ENCODE peak calls at places on chromosome 13, in seven cellular contexts. U is IMR-90, R is neuronal stem cell, I is mesenchymal stem cell, M is mesendoderm, Z is H9, P is trophoblast cell. L is an unnamed sample.

GRCh38 chr13:18714889-18715288 is 466.7 kb downstream of the TUBA3C start:
- DNase-seq in Z (no peak), M (no peak), U (no peak), I (no peak), P (no peak), R (no peak), L (no peak)

GRCh38 chr13:29654807-29655547 is 59.5 kb upstream of the SLC7A1 start:
- DNase-seq in M (no peak), I (no peak), U (peak; percentile 86), P (no peak), Z (no peak), R (no peak), L (no peak)

GRCh38 chr13:39370554-39370953 is 232.4 kb downstream of the LHFPL6 start:
- DNase-seq in R (no peak), I (peak; percentile 46), P (peak; percentile 57), M (no peak), Z (no peak), U (peak; percentile 40), L (no peak)

GRCh38 chr13:41512441-41512840 is 55.1 kb downstream of the RGCC start:
- DNase-seq in R (no peak), Z (no peak), I (no peak), P (no peak), U (no peak), M (no peak), L (no peak)

GRCh38 chr13:65133094-65133493 is 2097.0 kb downstream of the PCDH9 start:
- DNase-seq in P (peak; percentile 2), M (peak; percentile 48), I (peak; percentile 8), U (no peak), Z (peak; percentile 62), R (no peak), L (peak; percentile 13)

GRCh38 chr13:111325146-111325890 is 4.9 kb downstream of the TEX29 start:
- DNase-seq in R (no peak), U (no peak), Z (peak; percentile 23), M (no peak), P (no peak), I (no peak), L (no peak)

GRCh38 chr13:86946734-86947133 is 724.4 kb upstream of the SLITRK5 start:
- DNase-seq in Z (no peak), U (no peak), R (no peak), P (no peak), I (no peak), M (peak; percentile 60), L (no peak)

GRCh38 chr13:32476021-32476731 is 48.2 kb upstream of the N4BP2L1 start:
- DNase-seq in P (peak; percentile 77), U (no peak), M (no peak), I (no peak), Z (no peak), R (no peak), L (no peak)

GRCh38 chr13:23020246-23020843 is 160.4 kb upstream of the SGCG start:
- DNase-seq in Z (peak; percentile 58), M (peak; percentile 85), P (peak; percentile 80), U (peak; percentile 57), I (peak; percentile 40), R (peak; percentile 64), L (no peak)

GRCh38 chr13:26476111-26476743 is 81.3 kb upstream of the WASF3 start:
- DNase-seq in I (peak; percentile 56), M (peak; percentile 98), P (peak; percentile 94), R (no peak), Z (peak; percentile 84), U (peak; percentile 50), L (peak; percentile 47)

GRCh38 chr13:99355267-99356215 is 48.3 kb upstream of the GPR183 start:
- DNase-seq in P (peak; percentile 89), R (no peak), U (no peak), M (no peak), Z (no peak), I (no peak), L (no peak)

GRCh38 chr13:113620036-113620435 is 35.5 kb downstream of the TFDP1 start:
- DNase-seq in U (no peak), Z (no peak), M (no peak), I (no peak), P (no peak), R (no peak), L (no peak)

GRCh38 chr13:21061077-21061945 is at the start of gene LATS2:
- DNase-seq in U (peak; percentile 94), R (peak; percentile 94), I (peak; percentile 94), Z (peak; percentile 96), P (peak; percentile 98), M (peak; percentile 97), L (peak; percentile 96)

GRCh38 chr13:42864952-42865634 is 83.7 kb downstream of the FAM216B start:
- DNase-seq in U (no peak), Z (no peak), I (peak; percentile 3), M (no peak), P (no peak), R (no peak), L (no peak)

GRCh38 chr13:42855416-42855815 is 74.0 kb downstream of the FAM216B start:
- DNase-seq in R (no peak), U (no peak), Z (no peak), M (no peak), I (no peak), P (no peak), L (no peak)

GRCh38 chr13:42860485-42860884 is 79.1 kb downstream of the FAM216B start:
- DNase-seq in I (no peak), Z (no peak), R (no peak), P (no peak), U (no peak), M (no peak), L (no peak)

GRCh38 chr13:42865703-42866102 is 84.3 kb downstream of the FAM216B start:
- DNase-seq in M (no peak), R (no peak), P (no peak), I (peak; percentile 27), Z (peak; percentile 49), U (peak; percentile 42), L (no peak)

GRCh38 chr13:42859760-42860159 is 78.4 kb downstream of the FAM216B start:
- DNase-seq in I (no peak), U (no peak), M (no peak), P (no peak), Z (no peak), R (no peak), L (no peak)
- H3K18ac ChIP-seq in I (no peak overlapping the region), U (no peak overlapping the region), M (no peak overlapping the region), P (no peak overlapping the region), Z (no peak overlapping the region), R (no peak overlapping the region), L (no peak overlapping the region)

DNA sequence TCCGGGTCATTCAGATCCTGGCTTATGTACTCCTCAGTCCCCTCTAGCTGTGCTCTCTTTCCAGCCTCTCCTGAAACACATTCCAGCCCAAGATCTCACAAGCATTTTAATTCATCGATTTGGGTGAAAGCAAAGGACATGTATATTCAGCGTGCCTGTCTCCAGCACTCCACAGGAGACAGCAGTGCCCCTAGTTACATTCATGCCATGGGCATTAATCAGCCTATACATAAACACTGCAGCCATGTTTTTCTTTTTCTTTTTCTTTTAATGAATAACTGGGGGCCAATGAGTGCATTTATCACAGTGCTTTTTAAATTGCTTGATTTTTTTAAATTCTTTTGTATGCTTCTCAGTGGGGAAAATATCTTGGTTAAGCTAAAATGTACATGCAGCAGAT is 199.1 kb downstream of the DCT start:
- DNase-seq in R (no peak), U (peak; percentile 36), I (peak; percentile 8), Z (no peak), P (no peak), M (no peak), L (no peak)
- H3K18ac ChIP-seq in R (no peak overlapping the region), U (no peak overlapping the region), I (no peak overlapping the region), Z (no peak overlapping the region), P (no peak overlapping the region), M (no peak overlapping the region), L (no peak overlapping the region)

GRCh38 chr13:44283598-44283997 is 90.0 kb upstream of the SERP2 start:
- DNase-seq in U (no peak), I (no peak), M (peak; percentile 50), R (no peak), P (no peak), Z (no peak), L (no peak)
- H3K18ac ChIP-seq in U (no peak overlapping the region), I (no peak overlapping the region), M (no peak overlapping the region), R (no peak overlapping the region), P (no peak overlapping the region), Z (no peak overlapping the region), L (no peak overlapping the region)

GRCh38 chr13:108903613-108904012 is 274.2 kb downstream of the MYO16 start:
- DNase-seq in M (no peak), I (no peak), R (no peak), Z (no peak), P (no peak), U (no peak), L (no peak)
- H3K18ac ChIP-seq in M (no peak overlapping the region), I (no peak overlapping the region), R (no peak overlapping the region), Z (no peak overlapping the region), P (no peak overlapping the region), U (no peak overlapping the region), L (no peak overlapping the region)

GRCh38 chr13:70795484-70795883 is 687.2 kb upstream of the KLHL1 start:
- DNase-seq in R (no peak), P (no peak), U (no peak), I (no peak), Z (no peak), M (peak; percentile 4), L (no peak)
- H3K18ac ChIP-seq in R (no peak overlapping the region), P (no peak overlapping the region), U (no peak overlapping the region), I (no peak overlapping the region), Z (no peak overlapping the region), M (no peak overlapping the region), L (no peak overlapping the region)

GRCh38 chr13:74006666-74007065 is 127.5 kb downstream of the KLF12 start:
- DNase-seq in R (no peak), P (peak; percentile 81), Z (no peak), U (no peak), I (no peak), M (no peak), L (no peak)

GRCh38 chr13:74000906-74001305 is 133.3 kb downstream of the KLF12 start:
- DNase-seq in U (no peak), I (no peak), Z (no peak), P (no peak), R (no peak), M (no peak), L (no peak)

GRCh38 chr13:74005320-74006154 is 128.7 kb downstream of the KLF12 start:
- DNase-seq in I (no peak), P (no peak), U (no peak), M (no peak), Z (no peak), R (no peak), L (no peak)

GRCh38 chr13:73998631-73999030 is 135.6 kb downstream of the KLF12 start:
- DNase-seq in M (no peak), I (no peak), U (no peak), R (no peak), Z (no peak), P (peak; percentile 27), L (no peak)

DNA sequence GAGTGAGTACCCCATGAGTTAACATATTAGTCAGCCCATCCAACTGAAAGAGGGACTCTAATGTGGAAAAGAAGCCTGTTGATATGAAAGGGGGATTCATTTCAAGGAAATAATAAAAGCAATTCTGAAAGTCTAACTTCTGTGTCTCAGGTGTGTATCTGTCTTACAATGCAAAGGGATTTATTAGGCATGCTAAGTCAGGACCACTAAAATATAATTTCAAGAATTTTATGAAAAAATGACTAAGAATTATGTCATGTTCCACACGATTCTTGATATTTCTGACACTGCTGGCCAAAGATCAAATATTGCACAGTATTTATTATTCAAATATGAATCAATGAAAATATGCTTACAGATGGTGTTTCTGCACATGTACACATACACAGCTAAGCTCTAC is 130.8 kb downstream of the KLF12 start:
- DNase-seq in I (no peak), R (no peak), P (no peak), U (peak; percentile 22), Z (no peak), M (no peak), L (no peak)
- H3K18ac ChIP-seq in I (no peak overlapping the region), R (no peak overlapping the region), P (no peak overlapping the region), U (no peak overlapping the region), Z (no peak overlapping the region), M (no peak overlapping the region), L (no peak overlapping the region)

GRCh38 chr13:57932071-57932470 is 300.5 kb downstream of the PCDH17 start:
- DNase-seq in P (no peak), I (no peak), R (no peak), Z (no peak), U (no peak), M (no peak), L (no peak)
- H3K18ac ChIP-seq in P (no peak overlapping the region), I (no peak overlapping the region), R (no peak overlapping the region), Z (no peak overlapping the region), U (no peak overlapping the region), M (no peak overlapping the region), L (no peak overlapping the region)